ENCODE peak calls at places on chromosome 16, in six cellular contexts. Y is AG09309, H is brain microvascular endothelial cell, D is BE2C, A is astrocyte of the spinal cord, Q is GM12865. S is an unnamed sample.

GRCh38 chr16:3134338-3135119 is at the start of gene ZNF213:
- DNase-seq in Y (peak), H (peak), D (peak), A (peak), Q (peak), S (peak)

GRCh38 chr16:67206838-67207115 is 7.8 kb downstream of the ELMO3 start:
- DNase-seq in Y (no peak), H (no peak), D (no peak), A (peak), Q (no peak), S (no peak)

GRCh38 chr16:50093607-50094570 is 28.1 kb downstream of the HEATR3 start:
- DNase-seq in Y (no peak), H (peak), D (no peak), A (peak), Q (no peak), S (no peak)

GRCh38 chr16:11572301-11572995 is 14.3 kb downstream of the LITAF start:
- DNase-seq in Y (no peak), H (no peak), D (no peak), A (no peak), Q (no peak), S (no peak)

GRCh38 chr16:56606688-56607618 is 1.4 kb upstream of the MT2A start:
- DNase-seq in Y (peak), H (peak), D (no peak), A (peak), Q (no peak), S (peak)

GRCh38 chr16:69105501-69106361 is at the start of gene HAS3:
- DNase-seq in Y (peak), H (peak), D (peak), A (peak), Q (peak), S (peak)

GRCh38 chr16:30030011-30030685 is 923 bp downstream of the TLCD3B start:
- DNase-seq in Y (no peak), H (no peak), D (no peak), A (no peak), Q (no peak), S (no peak)

GRCh38 chr16:60203525-60204124 is 1469.5 kb upstream of the GOT2 start:
- DNase-seq in Y (no peak), H (no peak), D (no peak), A (peak), Q (no peak), S (peak)

GRCh38 chr16:49921791-49922456 is 66.0 kb upstream of the ZNF423 start:
- DNase-seq in Y (no peak), H (peak), D (peak), A (peak), Q (peak), S (peak)

GRCh38 chr16:9840761-9841665 is 341.2 kb downstream of the GRIN2A start:
- DNase-seq in Y (no peak), H (no peak), D (no peak), A (no peak), Q (peak), S (no peak)

GRCh38 chr16:15493416-15494181 is 59.2 kb downstream of the BMERB1 start:
- DNase-seq in Y (peak), H (peak), D (no peak), A (peak), Q (no peak), S (no peak)

GRCh38 chr16:71250461-71251232 is 20.1 kb upstream of the HYDIN start:
- DNase-seq in Y (no peak), H (no peak), D (no peak), A (no peak), Q (no peak), S (no peak)

GRCh38 chr16:24967074-24967473 is 48.1 kb downstream of the ARHGAP17 start:
- DNase-seq in Y (no peak), H (no peak), D (no peak), A (no peak), Q (no peak), S (no peak)

GRCh38 chr16:56919099-56919800 is 12.7 kb upstream of the HERPUD1 start:
- DNase-seq in Y (no peak), H (no peak), D (no peak), A (no peak), Q (no peak), S (no peak)

GRCh38 chr16:77585852-77586251 is 136.5 kb upstream of the NUDT7 start:
- DNase-seq in Y (no peak), H (peak), D (no peak), A (peak), Q (peak), S (peak)

GRCh38 chr16:30554933-30555847 is 3.0 kb downstream of the ZNF764 start:
- DNase-seq in Y (no peak), H (no peak), D (no peak), A (no peak), Q (no peak), S (no peak)

GRCh38 chr16:81633147-81633619 is 145.9 kb upstream of the PLCG2 start:
- DNase-seq in Y (no peak), H (no peak), D (no peak), A (no peak), Q (no peak), S (no peak)
- TF ChIP-seq CTCF in Y (peak), H (peak), D (no peak), A (peak), Q (peak), S (peak)

GRCh38 chr16:51147776-51148673 is 3.0 kb downstream of the SALL1 start:
- DNase-seq in Y (no peak), H (no peak), D (no peak), A (peak), Q (no peak), S (no peak)
- H3K4me3 ChIP-seq in Y (no peak), H (no peak), D (no peak), A (peak), Q (no peak), S (no peak)

GRCh38 chr16:85276741-85277140 is 164.5 kb upstream of the CIBAR2 start:
- DNase-seq in Y (no peak), H (no peak), D (no peak), A (no peak), Q (no peak), S (no peak)
- TF ChIP-seq CTCF in Y (no peak), H (no peak), D (no peak), A (no peak), Q (no peak), S (no peak)

GRCh38 chr16:75494696-75495601 is at the start of gene CHST6:
- DNase-seq in Y (no peak), H (peak), D (no peak), A (peak), Q (peak), S (no peak)
- H3K4me3 ChIP-seq in Y (peak), H (peak), D (no peak), A (peak), Q (peak), S (peak)

GRCh38 chr16:1183235-1183907 is 30.5 kb downstream of the CACNA1H start:
- DNase-seq in Y (no peak), H (peak), D (peak), A (peak), Q (no peak), S (no peak)

GRCh38 chr16:1181715-1182671 is 29.1 kb downstream of the CACNA1H start:
- DNase-seq in Y (no peak), H (peak), D (peak), A (peak), Q (no peak), S (peak)

GRCh38 chr16:1184980-1185379 is 32.1 kb downstream of the CACNA1H start:
- DNase-seq in Y (no peak), H (no peak), D (no peak), A (no peak), Q (no peak), S (no peak)

GRCh38 chr16:1180772-1181714 is 28.1 kb downstream of the CACNA1H start:
- DNase-seq in Y (no peak), H (no peak), D (peak), A (no peak), Q (no peak), S (no peak)

DNA sequence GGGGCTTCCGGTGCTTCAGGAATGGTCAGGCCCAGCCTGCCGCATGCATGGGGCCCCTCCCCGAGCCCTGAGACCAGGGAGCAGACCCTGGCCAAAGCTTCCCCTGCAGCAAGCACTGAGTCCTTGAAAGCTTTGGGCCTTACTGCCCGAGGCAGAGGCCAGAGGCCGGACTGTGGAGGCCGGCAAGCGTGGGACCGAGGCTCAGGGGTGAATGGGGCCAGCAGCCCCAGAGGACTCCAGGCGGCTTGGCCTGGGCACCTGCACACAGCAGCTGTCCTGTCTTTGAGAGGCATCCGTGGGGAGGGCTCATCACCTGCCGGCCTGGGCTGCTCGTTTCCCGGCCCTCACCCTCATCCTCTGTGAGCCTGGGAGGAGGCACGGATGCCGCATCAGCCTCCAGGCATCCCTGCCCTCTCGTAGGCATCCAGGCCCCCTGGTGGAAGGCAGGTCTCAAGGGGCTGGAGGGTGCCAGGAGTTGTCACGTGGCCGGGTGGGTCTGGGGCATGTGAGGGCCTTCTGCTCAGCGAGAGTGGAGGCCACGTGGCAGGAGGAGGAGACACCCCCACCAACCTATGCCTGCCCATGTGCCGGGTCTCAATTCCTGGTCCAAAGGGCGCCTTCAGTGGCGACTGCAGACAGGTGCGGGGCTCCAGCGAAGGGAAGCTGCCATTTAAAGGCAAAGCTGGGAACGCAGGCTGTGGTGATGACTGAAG is 31.4 kb downstream of the CACNA1H start:
- DNase-seq in Y (no peak), H (no peak), D (peak), A (no peak), Q (no peak), S (no peak)
- TF ChIP-seq CTCF in Y (no peak), H (peak), D (peak), A (no peak), Q (no peak), S (no peak)

GRCh38 chr16:84368327-84368996 is at the start of gene ATP2C2:
- DNase-seq in Y (no peak), H (no peak), D (no peak), A (no peak), Q (no peak), S (no peak)
- H3K4me3 ChIP-seq in Y (no peak), H (no peak), D (no peak), A (no peak), Q (no peak), S (no peak)